ENCODE peak calls at places on chromosome 13, in four cellular contexts. One of them, this sample, is unnamed.

GRCh38 chr13:60655268-60655667 is 258.2 kb downstream of the TDRD3 start:
- DNase-seq in HFF-Myc: no peak
- DNase-seq in H7: no peak
- DNase-seq in T-helper 17 cell: no peak
- DNase-seq in this sample: no peak

GRCh38 chr13:58977085-58977484 is 1186.6 kb downstream of the DIAPH3 start:
- DNase-seq in H7: no peak
- DNase-seq in HFF-Myc: no peak
- DNase-seq in T-helper 17 cell: no peak
- DNase-seq in this sample: no peak

GRCh38 chr13:50290186-50290585 is 274.9 kb downstream of the KCNRG start:
- DNase-seq in HFF-Myc: no peak
- DNase-seq in T-helper 17 cell: no peak
- DNase-seq in H7: no peak
- DNase-seq in this sample: no peak

GRCh38 chr13:76421011-76421410 is 465.2 kb downstream of the KCTD12 start:
- DNase-seq in HFF-Myc: no peak
- DNase-seq in H7: no peak
- DNase-seq in T-helper 17 cell: no peak
- DNase-seq in this sample: no peak

GRCh38 chr13:97004096-97004876 is 10.0 kb upstream of the OXGR1 start:
- DNase-seq in H7: no peak
- DNase-seq in T-helper 17 cell: no peak
- DNase-seq in HFF-Myc: no peak
- DNase-seq in this sample: no peak

GRCh38 chr13:32426981-32427851 is 714 bp downstream of the N4BP2L1 start:
- DNase-seq in T-helper 17 cell: peak
- DNase-seq in HFF-Myc: no peak
- DNase-seq in H7: peak
- DNase-seq in this sample: peak

GRCh38 chr13:34523401-34523800 is 418.7 kb upstream of the NBEA start:
- DNase-seq in T-helper 17 cell: no peak
- DNase-seq in HFF-Myc: no peak
- DNase-seq in H7: no peak
- DNase-seq in this sample: no peak

GRCh38 chr13:105918842-105919741 is 616.4 kb downstream of the EFNB2 start:
- DNase-seq in T-helper 17 cell: no peak
- DNase-seq in H7: peak
- DNase-seq in HFF-Myc: peak
- DNase-seq in this sample: no peak

GRCh38 chr13:40974460-40975407 is 44.4 kb downstream of the ELF1 start:
- DNase-seq in HFF-Myc: no peak
- DNase-seq in H7: peak
- DNase-seq in T-helper 17 cell: no peak
- DNase-seq in this sample: peak

GRCh38 chr13:92158335-92158734 is 759.9 kb downstream of the GPC5 start:
- DNase-seq in H7: no peak
- DNase-seq in HFF-Myc: no peak
- DNase-seq in T-helper 17 cell: no peak
- DNase-seq in this sample: no peak

GRCh38 chr13:44128522-44128921 is 245.1 kb upstream of the SERP2 start:
- DNase-seq in T-helper 17 cell: no peak
- DNase-seq in HFF-Myc: no peak
- DNase-seq in H7: no peak
- DNase-seq in this sample: no peak

GRCh38 chr13:29902632-29903305 is 52.4 kb upstream of the UBL3 start:
- DNase-seq in HFF-Myc: no peak
- DNase-seq in H7: no peak
- DNase-seq in T-helper 17 cell: no peak
- DNase-seq in this sample: no peak

GRCh38 chr13:91017669-91018053 is 329.8 kb upstream of the MIR17HG start:
- DNase-seq in H7: no peak
- DNase-seq in HFF-Myc: no peak
- DNase-seq in T-helper 17 cell: no peak
- DNase-seq in this sample: no peak

GRCh38 chr13:79571147-79571546 is 90.2 kb downstream of the NDFIP2 start:
- DNase-seq in H7: no peak
- DNase-seq in HFF-Myc: no peak
- DNase-seq in T-helper 17 cell: no peak
- DNase-seq in this sample: no peak

GRCh38 chr13:108003626-108004025 is 211.7 kb downstream of the LIG4 start:
- DNase-seq in T-helper 17 cell: no peak
- DNase-seq in H7: no peak
- DNase-seq in HFF-Myc: no peak
- DNase-seq in this sample: no peak

GRCh38 chr13:26132756-26133155 is 80.9 kb upstream of the SHISA2 start:
- DNase-seq in H7: peak
- DNase-seq in T-helper 17 cell: no peak
- DNase-seq in HFF-Myc: no peak
- DNase-seq in this sample: peak

GRCh38 chr13:76937416-76937815 is 10.9 kb upstream of the ACOD1 start:
- DNase-seq in T-helper 17 cell: no peak
- DNase-seq in HFF-Myc: peak
- DNase-seq in H7: no peak
- DNase-seq in this sample: no peak

GRCh38 chr13:30257433-30258099 is 49.8 kb downstream of the KATNAL1 start:
- DNase-seq in HFF-Myc: no peak
- DNase-seq in T-helper 17 cell: no peak
- DNase-seq in H7: peak
- DNase-seq in this sample: peak

GRCh38 chr13:112204881-112205327 is 138.0 kb downstream of the SOX1 start:
- DNase-seq in H7: peak
- DNase-seq in HFF-Myc: no peak
- DNase-seq in T-helper 17 cell: no peak
- DNase-seq in this sample: peak

GRCh38 chr13:59477011-59477410 is 686.7 kb downstream of the DIAPH3 start:
- DNase-seq in HFF-Myc: no peak
- DNase-seq in H7: peak
- DNase-seq in T-helper 17 cell: no peak
- DNase-seq in this sample: no peak

GRCh38 chr13:19052931-19053330 is 128.7 kb downstream of the TUBA3C start:
- DNase-seq in HFF-Myc: no peak
- DNase-seq in H7: no peak
- DNase-seq in T-helper 17 cell: no peak
- DNase-seq in this sample: no peak